ENCODE peak calls at places on chromosome 2, in eight cellular contexts. D, L, I, G, E, R, B and F are unnamed samples. For H3K4me1, the result is how much of the 10 kb centered on the place peaks cover.

GRCh38 chr2:25286025-25286400 is 55.7 kb downstream of the DNMT3A start:
- DNase-seq in G (peak), B (peak), R (no peak), D (no peak), L (no peak), I (no peak), E (no peak), F (peak)

GRCh38 chr2:143161982-143162837 is 33.0 kb downstream of the ARHGAP15 start:
- DNase-seq in G (peak), D (peak), E (peak), B (peak), R (peak), L (peak), I (peak), F (peak)

GRCh38 chr2:218226903-218227302 is 9.9 kb downstream of the ARPC2 start:
- DNase-seq in E (no peak), G (no peak), D (no peak), B (no peak), R (no peak), I (no peak), L (no peak), F (no peak)

GRCh38 chr2:135829420-135829983 is 7.5 kb downstream of the LCT start:
- DNase-seq in I (no peak), B (no peak), D (no peak), L (no peak), G (no peak), E (no peak), R (no peak), F (no peak)

GRCh38 chr2:65215946-65216345 is 11.7 kb upstream of the ACTR2 start:
- DNase-seq in B (no peak), R (no peak), L (no peak), I (no peak), E (no peak), D (no peak), G (no peak), F (no peak)

GRCh38 chr2:177298191-177298590 is 33.7 kb upstream of the NFE2L2 start:
- DNase-seq in D (no peak), R (no peak), G (no peak), E (no peak), I (no peak), L (no peak), B (no peak), F (no peak)

GRCh38 chr2:237243487-237243886 is 157.8 kb downstream of the COPS8 start:
- DNase-seq in G (no peak), R (no peak), I (no peak), E (no peak), D (no peak), B (no peak), L (no peak), F (no peak)

GRCh38 chr2:200479617-200480292 is 30.1 kb downstream of the KCTD18 start:
- DNase-seq in G (no peak), R (no peak), L (no peak), E (no peak), B (no peak), I (peak), D (no peak), F (no peak)

GRCh38 chr2:147425437-147426038 is 419.3 kb upstream of the ACVR2A start:
- DNase-seq in R (peak), G (no peak), D (no peak), E (no peak), L (no peak), I (no peak), B (no peak), F (no peak)

GRCh38 chr2:71620851-71621251 is 167.5 kb downstream of the DYSF start:
- DNase-seq in I (no peak), G (no peak), R (no peak), E (no peak), L (no peak), B (no peak), D (no peak), F (no peak)
- TF ChIP-seq EZH2phosphoT487 in I (no peak), G (no peak), R (no peak), E (no peak), L (no peak), B (no peak), D (no peak), F (no peak)

DNA sequence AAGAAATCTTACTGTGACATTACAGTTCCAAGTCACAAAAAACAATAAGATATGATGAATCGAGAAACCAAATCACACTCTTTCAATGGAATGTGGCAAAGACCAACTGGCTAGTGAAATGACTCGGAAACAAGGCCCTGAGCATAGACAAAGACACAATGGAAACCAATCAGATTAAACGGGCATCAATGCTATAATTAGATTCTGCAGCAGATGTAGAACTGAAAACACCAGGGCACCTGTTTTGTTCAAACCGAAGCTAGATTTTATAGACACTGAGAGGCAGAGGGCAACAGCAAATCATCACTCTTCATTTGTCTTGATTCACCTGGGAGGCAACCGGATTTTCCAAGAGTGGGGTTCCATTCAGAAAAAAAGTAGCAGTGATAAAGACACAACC is 92.8 kb upstream of the BARD1 start:
- DNase-seq in L (peak), B (peak), I (no peak), R (no peak), G (no peak), D (peak), E (no peak), F (peak)
- TF ChIP-seq CTCF in L (no peak), B (no peak), I (no peak), R (no peak), G (no peak), D (no peak), E (no peak), F (no peak)

GRCh38 chr2:160399880-160400279 is 93.7 kb downstream of the RBMS1 start:
- DNase-seq in E (no peak), D (peak), G (peak), I (no peak), L (no peak), R (no peak), B (no peak), F (no peak)
- H3K4me1 ChIP-seq in E (half or more), D (half or more), G (half or more), I (half or more), L (under half), R (under half), B (half or more), F (half or more)

DNA sequence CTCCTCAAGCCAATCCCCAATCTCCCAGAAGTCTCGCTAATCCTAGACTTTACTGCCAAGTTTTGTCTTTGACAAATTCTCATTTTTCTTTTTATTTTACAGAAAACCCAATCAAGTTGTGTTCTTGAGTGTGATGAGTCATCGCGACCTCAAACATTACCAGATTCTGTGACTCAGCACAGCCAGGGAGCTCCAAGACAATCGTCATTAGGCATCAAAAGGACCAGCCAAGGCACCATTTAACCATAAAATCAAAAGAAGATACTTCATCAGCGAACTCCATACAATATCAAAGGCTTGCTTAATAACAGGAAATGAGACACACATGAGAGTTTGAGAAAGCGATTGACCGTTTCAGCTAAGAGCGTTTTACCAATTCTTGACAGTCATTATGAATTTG is 146.2 kb upstream of the AGAP1 start:
- DNase-seq in E (peak), R (no peak), L (no peak), B (no peak), I (peak), D (no peak), G (no peak), F (no peak)
- TF ChIP-seq EZH2phosphoT487 in E (no peak), R (no peak), L (no peak), B (no peak), I (no peak), D (no peak), G (no peak), F (no peak)

DNA sequence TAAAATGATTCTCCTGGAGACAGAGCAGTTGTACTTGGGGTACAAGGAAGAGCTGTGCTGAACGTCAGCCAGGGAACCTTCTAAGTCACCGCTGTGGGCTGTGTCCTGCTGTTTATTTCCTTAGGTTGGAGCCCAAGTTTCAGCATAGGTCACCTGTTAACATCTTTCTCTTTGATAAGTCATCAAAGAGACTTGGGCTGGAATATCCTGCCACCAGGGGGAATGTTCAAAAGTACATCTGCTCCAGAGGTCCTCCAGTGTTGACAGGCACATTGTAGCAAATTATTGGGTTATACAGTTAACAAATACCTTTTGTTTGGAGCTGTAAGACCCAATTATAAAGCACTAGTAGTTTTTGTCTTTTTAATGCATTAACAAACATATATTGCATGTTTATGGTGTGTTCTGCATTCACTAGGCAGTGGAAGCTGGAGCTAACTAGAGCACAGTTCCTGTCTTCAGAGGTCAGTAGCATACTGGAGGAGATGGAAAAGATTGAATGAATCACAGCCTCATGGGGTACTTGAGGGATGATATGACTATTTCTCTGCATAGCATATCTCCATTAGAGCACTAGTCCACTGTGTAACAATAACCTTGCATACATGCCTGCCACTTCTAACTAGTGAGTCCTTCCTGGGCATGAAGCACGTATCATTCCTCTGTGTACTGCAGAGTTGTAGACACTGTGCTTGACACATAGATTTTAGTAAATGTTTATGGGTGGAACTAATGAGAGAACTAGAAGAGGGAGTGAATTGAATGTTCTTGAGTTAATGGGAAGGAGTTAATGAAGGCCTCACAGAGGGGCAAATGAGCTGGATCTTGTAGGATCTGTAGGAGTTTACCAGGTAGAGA is 182.1 kb downstream of the AGAP1 start:
- DNase-seq in B (no peak), L (no peak), E (no peak), R (no peak), D (no peak), I (peak), G (no peak), F (no peak)
- TF ChIP-seq CTCF in B (peak), L (no peak), E (no peak), R (no peak), D (no peak), I (peak), G (peak), F (no peak)

GRCh38 chr2:17972991-17973390 is 94.5 kb downstream of the KCNS3 start:
- DNase-seq in B (no peak), R (no peak), L (no peak), D (no peak), E (no peak), I (no peak), G (no peak), F (no peak)

GRCh38 chr2:17975401-17975800 is 96.9 kb downstream of the KCNS3 start:
- DNase-seq in L (no peak), E (no peak), R (no peak), I (no peak), G (no peak), B (no peak), D (no peak), F (no peak)

GRCh38 chr2:17966793-17967192 is 88.3 kb downstream of the KCNS3 start:
- DNase-seq in L (peak), I (no peak), D (no peak), B (no peak), G (no peak), E (no peak), R (no peak), F (peak)

GRCh38 chr2:17969661-17970060 is 91.2 kb downstream of the KCNS3 start:
- DNase-seq in I (no peak), G (no peak), D (no peak), L (no peak), B (no peak), R (no peak), E (no peak), F (no peak)

DNA sequence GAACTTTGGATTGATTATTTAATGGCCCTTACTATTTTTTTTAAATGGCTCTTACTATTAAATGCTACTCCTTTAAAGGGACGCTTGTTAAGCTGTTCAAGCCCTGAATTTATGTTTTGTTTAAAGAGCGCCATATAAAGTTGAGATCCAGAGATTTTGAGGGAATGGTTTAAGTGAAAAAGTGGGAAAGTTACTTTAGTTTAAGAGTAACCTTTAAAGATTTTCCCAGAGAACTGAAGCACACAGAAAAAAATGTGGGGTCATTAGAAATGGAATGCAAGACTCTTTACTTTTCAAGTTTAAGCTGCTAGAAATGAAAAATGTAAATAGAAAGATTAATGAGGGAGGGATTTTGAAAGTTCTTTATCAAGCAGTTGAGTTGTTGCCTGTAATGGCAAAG is 93.1 kb downstream of the KCNS3 start:
- DNase-seq in R (no peak), I (no peak), L (no peak), D (no peak), B (no peak), G (no peak), E (no peak), F (no peak)
- H3K4me1 ChIP-seq in R (under half), I (under half), L (under half), D (under half), B (under half), G (under half), E (under half), F (under half)